ENCODE peak calls at places on chromosome 7, in seven cellular contexts. X is heart left ventricle; A is dermis microvascular lymphatic vessel endothelial cell; P is activated naive CD8-positive, alpha-beta T cell treated with anti-CD3 and anti-CD28 coated beads, Interleukin-2, amount 50 U/mL, for 24 hours; Y is GM19239; Q is left lung; W is stimulated activated CD8-positive, alpha-beta memory T cell treated with anti-CD3 and anti-CD28 coated beads, Interleukin-7, amount 100 ng/mL, for 1 hour. Z is an unnamed sample.

GRCh38 chr7:953547-954327 is 743 bp downstream of the ADAP1 start:
- DNase-seq in P (peak), W (no peak), A (no peak), Q (peak), Y (no peak), X (peak), Z (peak)

GRCh38 chr7:18552311-18552916 is 56.9 kb downstream of the HDAC9 start:
- DNase-seq in P (no peak), W (no peak), X (no peak), Q (no peak), A (no peak), Y (no peak), Z (no peak)

GRCh38 chr7:84013616-84014240 is 180.9 kb downstream of the SEMA3A start:
- DNase-seq in W (no peak), X (no peak), Q (no peak), P (no peak), A (no peak), Y (no peak), Z (no peak)

GRCh38 chr7:149197675-149198074 is 2.3 kb downstream of the ZNF282 start:
- DNase-seq in P (no peak), W (no peak), Y (no peak), X (no peak), Q (no peak), A (no peak), Z (no peak)

GRCh38 chr7:24701899-24702235 is 55.4 kb downstream of the GSDME start:
- DNase-seq in A (no peak), P (no peak), Y (no peak), X (no peak), W (no peak), Q (no peak), Z (no peak)

GRCh38 chr7:117993377-117994003 is 120.2 kb upstream of the CTTNBP2 start:
- DNase-seq in Q (no peak), Y (peak), P (peak), X (no peak), W (no peak), A (no peak), Z (no peak)

GRCh38 chr7:55369427-55369826 is 4.3 kb downstream of the LANCL2 start:
- DNase-seq in A (no peak), Q (no peak), X (no peak), P (no peak), Y (no peak), W (no peak), Z (no peak)

GRCh38 chr7:137760111-137760510 is 86.7 kb downstream of the DGKI start:
- DNase-seq in Y (no peak), P (no peak), Q (no peak), W (no peak), X (no peak), A (no peak), Z (peak)

GRCh38 chr7:121102619-121103018 is 114.1 kb downstream of the CPED1 start:
- DNase-seq in W (no peak), Q (no peak), A (no peak), X (no peak), P (no peak), Y (no peak), Z (no peak)

GRCh38 chr7:131076711-131077170 is 250.9 kb upstream of the MKLN1 start:
- DNase-seq in Q (no peak), Y (no peak), W (no peak), P (no peak), A (no peak), X (no peak), Z (no peak)

GRCh38 chr7:81672872-81673271 is 97.0 kb downstream of the HGF start:
- DNase-seq in Y (no peak), A (no peak), W (no peak), X (no peak), Q (no peak), P (no peak), Z (no peak)

GRCh38 chr7:46745700-46746090 is 824.6 kb upstream of the IGFBP3 start:
- DNase-seq in Q (no peak), P (no peak), X (no peak), Y (no peak), A (no peak), W (no peak), Z (no peak)

GRCh38 chr7:93119191-93119905 is 1.6 kb upstream of the SAMD9 start:
- DNase-seq in X (no peak), Q (no peak), Y (no peak), P (no peak), W (no peak), A (no peak), Z (no peak)

GRCh38 chr7:46616636-46617035 is 695.6 kb upstream of the IGFBP3 start:
- DNase-seq in Q (no peak), A (no peak), X (no peak), W (no peak), P (no peak), Y (no peak), Z (no peak)

GRCh38 chr7:108497082-108497725 is 28.7 kb downstream of the PNPLA8 start:
- DNase-seq in X (no peak), P (peak), A (peak), Q (no peak), Y (no peak), W (peak), Z (peak)

GRCh38 chr7:141361479-141361878 is 189.7 kb upstream of the AGK start:
- DNase-seq in Y (no peak), P (no peak), X (no peak), A (no peak), Q (no peak), W (no peak), Z (no peak)

GRCh38 chr7:158431941-158432347 is 155.7 kb downstream of the PTPRN2 start:
- DNase-seq in A (no peak), P (no peak), Q (peak), Y (no peak), X (no peak), W (no peak), Z (no peak)

GRCh38 chr7:94649313-94649924 is 6.5 kb downstream of the SGCE start:
- DNase-seq in W (no peak), Q (no peak), P (no peak), A (no peak), Y (no peak), X (no peak), Z (no peak)

GRCh38 chr7:3688842-3689241 is 387.8 kb downstream of the SDK1 start:
- DNase-seq in Q (no peak), Y (no peak), W (no peak), X (no peak), P (no peak), A (no peak), Z (no peak)

GRCh38 chr7:73304071-73304470 is 4.6 kb downstream of the NSUN5 start:
- DNase-seq in A (no peak), X (no peak), Q (no peak), W (no peak), Y (no peak), P (no peak), Z (no peak)

GRCh38 chr7:134562136-134562535 is 13.2 kb downstream of the AKR1B15 start:
- DNase-seq in Y (no peak), X (no peak), P (no peak), W (no peak), A (no peak), Q (no peak), Z (no peak)

GRCh38 chr7:156609010-156609877 is 31.3 kb upstream of the RNF32 start:
- DNase-seq in P (no peak), X (no peak), Y (no peak), Q (no peak), W (no peak), A (peak), Z (no peak)

GRCh38 chr7:121904120-121904519 is 31.2 kb downstream of the PTPRZ1 start:
- DNase-seq in Q (no peak), A (no peak), P (no peak), X (no peak), Y (no peak), W (no peak), Z (no peak)

GRCh38 chr7:103347507-103348267 is at the start of gene PSMC2:
- DNase-seq in Q (peak), A (peak), X (peak), W (peak), Y (peak), P (peak), Z (peak)

GRCh38 chr7:1240296-1240820 is 7.7 kb downstream of the UNCX start:
- DNase-seq in W (no peak), P (no peak), Q (no peak), X (peak), Y (no peak), A (no peak), Z (no peak)

GRCh38 chr7:94286111-94286510 is 108.6 kb upstream of the COL1A2 start:
- DNase-seq in Y (no peak), A (no peak), P (no peak), X (no peak), W (no peak), Q (no peak), Z (no peak)

GRCh38 chr7:6268909-6269306 is 3.5 kb downstream of the CYTH3 start:
- DNase-seq in Y (no peak), A (no peak), X (no peak), W (no peak), Q (no peak), P (no peak), Z (no peak)

GRCh38 chr7:141956084-141956483 is 9.3 kb upstream of the CLEC5A start:
- DNase-seq in W (no peak), Q (no peak), P (no peak), A (no peak), X (no peak), Y (no peak), Z (no peak)

GRCh38 chr7:82443044-82443800 is at the start of gene CACNA2D1:
- DNase-seq in X (peak), Y (no peak), P (no peak), W (no peak), A (peak), Q (no peak), Z (no peak)

GRCh38 chr7:35694161-35694783 is 663 bp downstream of the HERPUD2 start:
- DNase-seq in Y (no peak), W (no peak), X (no peak), P (no peak), Q (peak), A (no peak), Z (no peak)

GRCh38 chr7:136086712-136087111 is 109.6 kb upstream of the MTPN start:
- DNase-seq in Q (peak), Y (peak), W (no peak), P (no peak), A (peak), X (no peak), Z (no peak)